ENCODE peak calls at places on chromosomes 11 and 22, in seven cellular contexts. C, V, A, D, N, E and Y are unnamed samples.
A peak's percentile ranks its signal among the peaks of the same experiment; 100 is the strongest.

GRCh38 chr11:19953909-19954308 is 206.4 kb downstream of the DBX1 start:
- DNase-seq in N (no peak), V (no peak), D (no peak), C (no peak), E (peak; percentile 81), A (no peak), Y (peak; percentile 62)

GRCh38 chr22:40237241-40237640 is 59.5 kb downstream of the TNRC6B start:
- DNase-seq in D (no peak), C (no peak), A (no peak), V (no peak), N (no peak), E (no peak), Y (no peak)

GRCh38 chr11:132228756-132229325 is 858.4 kb downstream of the NTM start:
- DNase-seq in N (no peak), V (no peak), E (no peak), A (no peak), D (no peak), C (no peak), Y (no peak)

GRCh38 chr11:46247664-46248063 is 29.8 kb upstream of the CREB3L1 start:
- DNase-seq in N (peak; percentile 75), D (no peak), V (no peak), E (peak; percentile 81), C (peak; percentile 77), A (no peak), Y (no peak)

GRCh38 chr11:76035020-76035419 is 171.3 kb downstream of the WNT11 start:
- DNase-seq in C (no peak), V (no peak), N (no peak), A (no peak), E (no peak), D (no peak), Y (no peak)

GRCh38 chr11:120326228-120326627 is 1.1 kb downstream of the TLCD5 start:
- DNase-seq in E (peak; percentile 28), A (no peak), V (no peak), N (no peak), D (no peak), C (no peak), Y (no peak)

GRCh38 chr11:61949169-61950034 is 749 bp upstream of the BEST1 start:
- DNase-seq in E (peak; percentile 71), C (peak; percentile 64), D (peak; percentile 70), A (peak; percentile 77), N (no peak), V (no peak), Y (peak; percentile 95)

GRCh38 chr11:68043349-68044144 is 4.7 kb downstream of the TCIRG1 start:
- DNase-seq in A (peak; percentile 33), C (no peak), V (no peak), N (no peak), E (peak; percentile 53), D (no peak), Y (no peak)

GRCh38 chr22:44220727-44221680 is 40.3 kb downstream of the PARVG start:
- DNase-seq in A (no peak), V (no peak), C (no peak), E (no peak), D (no peak), N (no peak), Y (no peak)

GRCh38 chr22:36541831-36542391 is 12.9 kb upstream of the EIF3D start:
- DNase-seq in N (peak; percentile 35), C (no peak), E (peak; percentile 69), V (no peak), D (no peak), A (no peak), Y (peak; percentile 72)

GRCh38 chr11:93528757-93529639 is 14.2 kb downstream of the SMCO4 start:
- DNase-seq in V (no peak), D (no peak), C (no peak), N (no peak), A (no peak), E (no peak), Y (no peak)

GRCh38 chr22:23521442-23522113 is 58.5 kb downstream of the IGLL1 start:
- DNase-seq in D (peak; percentile 88), N (peak; percentile 92), A (peak; percentile 95), C (peak; percentile 92), V (peak; percentile 85), E (peak; percentile 86), Y (peak; percentile 42)

GRCh38 chr11:47917643-47918369 is 62.6 kb upstream of the PTPRJ start:
- DNase-seq in D (peak; percentile 78), E (peak; percentile 94), N (peak; percentile 52), A (peak; percentile 87), V (peak; percentile 74), C (peak; percentile 73), Y (peak; percentile 98)

DNA sequence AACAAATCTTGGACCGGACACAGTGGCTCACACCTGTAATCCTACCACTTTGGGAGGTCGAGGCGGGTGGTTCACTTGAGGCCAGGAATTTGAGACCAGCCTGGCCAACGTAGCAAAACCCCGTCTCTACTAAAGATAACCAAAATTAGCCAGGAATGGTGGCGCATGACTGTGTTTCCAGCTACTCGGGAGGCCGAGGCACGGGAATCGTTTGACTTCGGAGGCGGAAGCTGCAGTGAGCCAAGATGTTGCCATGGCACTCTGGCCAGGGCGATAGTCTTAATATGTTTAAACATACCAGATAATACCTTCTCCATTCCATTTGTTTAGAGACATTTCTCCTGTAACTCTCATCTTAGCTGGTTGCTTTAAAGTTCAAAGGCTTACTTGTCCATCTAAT is 218.6 kb downstream of the ARHGAP42 start:
- DNase-seq in V (no peak), N (no peak), C (no peak), D (no peak), A (no peak), E (no peak), Y (no peak)
- H3K4me3 ChIP-seq in V (no peak overlapping the region), N (no peak overlapping the region), C (no peak overlapping the region), D (no peak overlapping the region), A (no peak overlapping the region), E (no peak overlapping the region), Y (no peak overlapping the region)

GRCh38 chr11:73729594-73730206 is 31.2 kb downstream of the RAB6A start:
- DNase-seq in C (no peak), N (no peak), A (no peak), D (no peak), V (no peak), E (peak; percentile 36), Y (no peak)
- TF ChIP-seq CTCF in C (peak; percentile 36), N (peak; percentile 13), A (no peak), D (peak; percentile 33), V (no peak), E (no peak), Y (peak; percentile 45)

GRCh38 chr11:34606326-34607120 is 14.4 kb upstream of the EHF start:
- DNase-seq in C (no peak), D (no peak), E (no peak), N (no peak), A (no peak), V (no peak), Y (no peak)
- H3K9me3 ChIP-seq in C (no peaks in the 10 kb centered on the region), D (no peaks in the 10 kb centered on the region), E (no peaks in the 10 kb centered on the region), N (no peaks in the 10 kb centered on the region), A (no peaks in the 10 kb centered on the region), V (no peaks in the 10 kb centered on the region), Y (no peaks in the 10 kb centered on the region)

GRCh38 chr11:121500275-121500674 is 47.5 kb upstream of the SORL1-AS1 start:
- DNase-seq in D (no peak), C (no peak), V (no peak), N (no peak), E (no peak), A (no peak), Y (no peak)

GRCh38 chr11:121494355-121495099 is 41.8 kb upstream of the SORL1-AS1 start:
- DNase-seq in D (no peak), N (no peak), V (peak; percentile 65), A (no peak), C (no peak), E (no peak), Y (no peak)

GRCh38 chr11:121500717-121501116 is 48.0 kb upstream of the SORL1-AS1 start:
- DNase-seq in E (no peak), D (no peak), N (no peak), C (no peak), A (no peak), V (no peak), Y (no peak)

GRCh38 chr11:121499405-121499804 is 46.6 kb upstream of the SORL1-AS1 start:
- DNase-seq in N (no peak), A (no peak), E (no peak), V (no peak), D (no peak), C (no peak), Y (no peak)

DNA sequence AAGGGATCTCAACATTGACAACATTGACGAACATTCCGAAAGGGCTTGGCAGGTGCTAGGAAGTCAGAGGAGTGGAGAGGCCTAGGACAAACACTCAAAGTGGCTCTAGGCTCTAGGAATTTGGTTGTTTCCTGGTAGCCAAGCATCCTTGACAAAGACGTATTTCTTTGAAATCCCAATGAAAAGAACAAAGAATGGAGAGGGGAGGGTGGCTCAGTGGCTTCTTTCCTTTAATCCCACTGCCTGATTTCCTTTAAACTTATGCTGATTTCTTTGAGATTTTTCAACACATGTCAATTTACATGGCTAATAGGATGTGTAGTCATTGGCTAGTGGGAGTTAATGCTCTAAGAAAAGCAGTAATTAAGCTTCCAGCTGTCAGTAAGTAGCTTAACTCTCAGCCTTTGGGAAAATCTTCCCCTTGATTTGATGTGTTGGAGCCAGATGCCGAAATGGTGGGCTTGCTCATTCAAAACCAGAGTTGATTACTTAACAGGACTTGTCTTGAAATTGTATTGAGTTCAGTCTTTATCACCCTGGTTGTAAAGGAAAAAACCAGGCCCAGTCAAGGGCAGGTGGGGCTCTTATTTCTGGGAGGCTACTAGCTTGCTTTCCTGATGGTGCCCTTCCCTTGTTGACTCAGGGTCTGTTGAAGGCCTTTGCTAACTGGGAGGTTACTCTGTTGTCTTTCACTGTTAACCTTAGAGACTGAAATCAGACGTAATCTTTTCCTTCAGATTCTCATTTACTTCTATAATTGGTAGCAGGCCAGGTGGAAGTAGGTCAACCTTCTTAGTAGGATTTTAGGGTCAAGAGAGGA is 44.6 kb upstream of the SORL1-AS1 start:
- DNase-seq in A (no peak), C (peak; percentile 17), D (no peak), V (no peak), N (no peak), E (no peak), Y (no peak)
- H3K4me3 ChIP-seq in A (no peak overlapping the region), C (no peak overlapping the region), D (no peak overlapping the region), V (no peak overlapping the region), N (no peak overlapping the region), E (no peak overlapping the region), Y (no peak overlapping the region)

GRCh38 chr11:468493-468892 is 18.4 kb downstream of the PTDSS2 start:
- DNase-seq in A (no peak), V (no peak), D (no peak), E (no peak), C (no peak), N (no peak), Y (no peak)

GRCh38 chr11:471468-472145 is 21.5 kb downstream of the PTDSS2 start:
- DNase-seq in A (no peak), E (no peak), V (no peak), N (no peak), C (no peak), D (no peak), Y (no peak)

GRCh38 chr11:472272-472671 is 22.2 kb downstream of the PTDSS2 start:
- DNase-seq in N (no peak), V (no peak), E (no peak), A (no peak), C (no peak), D (no peak), Y (no peak)

GRCh38 chr11:468036-468435 is 18.0 kb downstream of the PTDSS2 start:
- DNase-seq in A (no peak), C (no peak), D (no peak), E (no peak), V (no peak), N (no peak), Y (no peak)

GRCh38 chr11:469684-470667 is 19.9 kb downstream of the PTDSS2 start:
- DNase-seq in N (peak; percentile 63), C (peak; percentile 62), A (peak; percentile 72), E (peak; percentile 58), D (no peak), V (no peak), Y (peak; percentile 50)
- TF ChIP-seq CTCF in N (peak; percentile 25), C (no peak), A (no peak), E (no peak), D (peak; percentile 37), V (no peak), Y (peak; percentile 43)